ENCODE peak calls at places on chromosomes 4 and X, in seven cellular contexts. J is endothelial cell, O is GM13977, V is body of pancreas, D is choroid plexus epithelial cell, X is ascending aorta, L is MCF 10A. E is an unnamed sample.

GRCh38 chr4:145183023-145183422 is 2.6 kb upstream of the OTUD4 start:
- DNase-seq in J (no peak), O (no peak), V (no peak), D (no peak), X (no peak), L (no peak), E (no peak)

GRCh38 chrX:70755850-70756249 is 152.7 kb downstream of the TEX11 start:
- DNase-seq in J (no peak), O (no peak), V (no peak), D (no peak), X (no peak), L (no peak), E (no peak)

GRCh38 chrX:53445977-53446376 is 11.8 kb upstream of the HSD17B10 start:
- DNase-seq in J (peak), O (peak), V (peak), D (peak), X (no peak), L (peak), E (no peak)

GRCh38 chr4:165592386-165592785 is 213.6 kb downstream of the CPE start:
- DNase-seq in J (no peak), O (no peak), V (no peak), D (peak), X (no peak), L (no peak), E (no peak)

GRCh38 chr4:858136-858535 is 32.2 kb upstream of the CPLX1 start:
- DNase-seq in J (no peak), O (no peak), V (no peak), D (no peak), X (no peak), L (no peak), E (no peak)

GRCh38 chr4:16764622-16765021 is 133.8 kb downstream of the LDB2 start:
- DNase-seq in J (peak), O (no peak), V (no peak), D (peak), X (no peak), L (peak), E (no peak)

GRCh38 chr4:2426711-2427275 is 8.0 kb downstream of the CFAP99 start:
- DNase-seq in J (no peak), O (no peak), V (no peak), D (no peak), X (no peak), L (no peak), E (no peak)

GRCh38 chr4:77852892-77853495 is 9.6 kb upstream of the MRPL1 start:
- DNase-seq in J (no peak), O (peak), V (peak), D (no peak), X (no peak), L (no peak), E (no peak)

GRCh38 chrX:7025471-7025870 is 122.0 kb upstream of the STS start:
- DNase-seq in J (no peak), O (no peak), V (no peak), D (no peak), X (no peak), L (no peak), E (no peak)

GRCh38 chr4:61149278-61149677 is 50.8 kb upstream of the ADGRL3 start:
- DNase-seq in J (no peak), O (no peak), V (no peak), D (peak), X (no peak), L (peak), E (no peak)

GRCh38 chrX:66028936-66029335 is 10.9 kb downstream of the VSIG4 start:
- DNase-seq in J (no peak), O (no peak), V (no peak), D (no peak), X (no peak), L (no peak), E (no peak)

GRCh38 chrX:68696267-68696666 is 48.8 kb downstream of the STARD8 start:
- DNase-seq in J (no peak), O (no peak), V (no peak), D (no peak), X (no peak), L (no peak), E (no peak)

GRCh38 chrX:68697036-68697435 is 49.6 kb downstream of the STARD8 start:
- DNase-seq in J (no peak), O (no peak), V (no peak), D (no peak), X (no peak), L (no peak), E (no peak)

GRCh38 chrX:68697465-68698125 is 50.1 kb downstream of the STARD8 start:
- DNase-seq in J (peak), O (no peak), V (no peak), D (no peak), X (no peak), L (no peak), E (no peak)

GRCh38 chrX:68699960-68700746 is 52.7 kb downstream of the STARD8 start:
- DNase-seq in J (no peak), O (no peak), V (peak), D (no peak), X (no peak), L (peak), E (no peak)

GRCh38 chrX:68698955-68699354 is 51.5 kb downstream of the STARD8 start:
- DNase-seq in J (no peak), O (no peak), V (peak), D (no peak), X (no peak), L (no peak), E (no peak)
- TF ChIP-seq CTCF in J (no peak), O (no peak), V (no peak), D (no peak), X (no peak), L (no peak), E (no peak)

DNA sequence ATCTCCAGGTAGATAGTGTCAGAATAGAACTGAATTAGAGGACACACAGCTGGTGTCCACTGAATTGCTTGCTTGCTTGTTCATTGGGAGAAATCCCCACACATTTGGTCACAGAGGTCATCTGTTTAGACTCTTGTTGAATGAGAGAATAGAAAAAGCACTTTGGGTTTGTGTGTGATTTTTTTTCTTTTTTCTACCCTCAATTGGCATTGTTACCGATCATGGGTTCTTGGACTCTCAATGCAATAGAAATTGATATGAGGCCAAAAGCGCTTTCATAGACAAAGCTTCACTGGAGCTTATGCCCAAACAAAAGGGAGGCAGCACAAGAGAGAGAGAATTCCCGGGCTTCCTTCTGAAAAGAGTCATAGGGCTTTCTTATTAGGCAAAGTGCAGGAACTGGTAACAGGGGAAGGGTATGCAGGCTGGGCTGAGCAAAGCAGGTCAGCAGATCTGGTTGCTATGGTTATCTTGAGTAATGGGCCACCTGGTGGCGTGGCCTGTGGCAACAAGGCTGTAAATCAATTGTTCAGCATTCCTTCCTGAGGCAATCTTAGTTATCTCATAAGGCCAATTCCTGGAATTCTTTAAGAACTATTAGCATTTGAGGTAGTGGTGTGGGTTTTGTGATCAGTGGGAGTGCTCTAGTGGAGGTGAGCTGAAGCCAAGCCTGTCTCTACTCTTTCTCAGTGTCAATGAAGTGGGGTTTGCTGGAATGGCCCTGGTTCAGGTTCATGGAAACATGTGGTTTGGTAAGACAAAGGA is 5.3 kb upstream of the GPR82 start:
- DNase-seq in J (no peak), O (no peak), V (no peak), D (peak), X (no peak), L (no peak), E (no peak)
- TF ChIP-seq CTCF in J (no peak), O (no peak), V (no peak), D (no peak), X (no peak), L (no peak), E (no peak)

DNA sequence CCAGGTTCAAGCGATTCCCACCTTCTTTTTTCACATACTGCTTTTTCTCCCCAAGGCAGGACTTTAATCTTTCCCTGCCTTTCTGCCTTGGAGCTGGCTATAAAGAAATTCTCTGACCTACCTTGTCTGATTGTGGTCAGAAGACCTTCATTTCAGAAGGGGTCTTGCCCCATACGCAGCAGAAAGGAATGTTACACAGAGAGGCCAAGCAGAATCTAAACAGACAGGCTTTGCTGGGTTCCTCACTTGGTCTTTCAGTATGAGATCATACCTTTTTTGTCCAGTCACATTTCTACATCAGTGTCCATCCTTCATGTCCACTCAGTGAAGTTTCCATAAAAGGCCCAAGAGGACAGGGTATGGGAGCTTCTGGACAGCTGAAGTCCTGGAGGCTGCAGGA is 108.3 kb upstream of the RBPJ start:
- DNase-seq in J (no peak), O (no peak), V (no peak), D (peak), X (no peak), L (no peak), E (no peak)
- TF ChIP-seq CTCF in J (no peak), O (no peak), V (no peak), D (no peak), X (no peak), L (no peak), E (no peak)

GRCh38 chr4:81467672-81467964 is 4.1 kb downstream of the RASGEF1B start:
- DNase-seq in J (no peak), O (no peak), V (no peak), D (no peak), X (no peak), L (no peak), E (no peak)
- TF ChIP-seq CTCF in J (peak), O (no peak), V (peak), D (no peak), X (no peak), L (no peak), E (no peak)

DNA sequence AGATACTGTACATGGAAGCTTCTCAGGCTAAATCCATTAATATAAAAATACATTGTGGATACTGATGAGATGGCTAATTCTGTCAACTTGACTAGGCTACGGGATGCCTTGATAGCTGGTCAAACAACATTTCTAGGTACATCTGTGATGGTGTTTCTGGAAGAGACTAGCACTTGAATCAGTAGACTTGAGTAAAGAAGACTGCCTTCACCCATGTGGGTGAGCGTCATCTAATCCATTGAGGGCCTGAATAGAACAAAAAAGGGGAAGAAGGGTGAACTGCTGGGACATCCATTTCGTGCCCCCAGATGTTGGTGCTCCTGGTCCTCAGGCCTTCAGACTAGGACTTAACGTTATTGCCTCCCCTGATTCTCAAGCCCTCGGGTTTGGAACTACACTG is 3.7 kb upstream of the SRP72 start:
- DNase-seq in J (no peak), O (no peak), V (no peak), D (no peak), X (no peak), L (no peak), E (no peak)
- TF ChIP-seq CTCF in J (no peak), O (no peak), V (no peak), D (no peak), X (no peak), L (no peak), E (no peak)

GRCh38 chr4:6932475-6932874 is 22.8 kb downstream of the TBC1D14 start:
- DNase-seq in J (no peak), O (no peak), V (no peak), D (no peak), X (no peak), L (no peak), E (no peak)

GRCh38 chr4:6935961-6936360 is 26.3 kb downstream of the TBC1D14 start:
- DNase-seq in J (no peak), O (no peak), V (no peak), D (no peak), X (no peak), L (no peak), E (no peak)

GRCh38 chr4:6929735-6930464 is 20.3 kb downstream of the TBC1D14 start:
- DNase-seq in J (no peak), O (no peak), V (no peak), D (no peak), X (no peak), L (no peak), E (no peak)

GRCh38 chr4:6933691-6934430 is 24.2 kb downstream of the TBC1D14 start:
- DNase-seq in J (no peak), O (no peak), V (no peak), D (no peak), X (no peak), L (no peak), E (no peak)

DNA sequence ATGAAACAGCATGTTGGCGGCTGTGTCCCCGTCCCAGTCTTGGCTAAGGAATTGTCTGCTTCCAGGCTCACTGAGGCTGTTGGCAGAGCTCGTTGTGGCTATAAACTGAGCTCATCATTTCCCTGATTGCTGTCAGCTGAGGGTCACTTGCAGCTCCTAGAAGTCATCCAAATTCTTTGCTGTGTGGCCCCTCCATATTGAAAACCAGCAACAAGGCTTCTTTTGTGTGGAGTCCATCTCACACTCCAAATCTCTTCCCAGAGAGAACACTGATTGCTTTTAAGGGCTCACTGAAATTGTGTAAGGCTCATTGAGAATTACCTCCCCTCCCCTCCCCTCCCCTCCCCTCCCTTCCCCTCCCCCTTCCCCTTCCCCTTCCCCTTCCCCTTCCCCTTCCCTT is 23.3 kb downstream of the TBC1D14 start:
- DNase-seq in J (no peak), O (no peak), V (no peak), D (no peak), X (no peak), L (no peak), E (no peak)
- TF ChIP-seq CTCF in J (no peak), O (no peak), V (no peak), D (no peak), X (no peak), L (no peak), E (no peak)

DNA sequence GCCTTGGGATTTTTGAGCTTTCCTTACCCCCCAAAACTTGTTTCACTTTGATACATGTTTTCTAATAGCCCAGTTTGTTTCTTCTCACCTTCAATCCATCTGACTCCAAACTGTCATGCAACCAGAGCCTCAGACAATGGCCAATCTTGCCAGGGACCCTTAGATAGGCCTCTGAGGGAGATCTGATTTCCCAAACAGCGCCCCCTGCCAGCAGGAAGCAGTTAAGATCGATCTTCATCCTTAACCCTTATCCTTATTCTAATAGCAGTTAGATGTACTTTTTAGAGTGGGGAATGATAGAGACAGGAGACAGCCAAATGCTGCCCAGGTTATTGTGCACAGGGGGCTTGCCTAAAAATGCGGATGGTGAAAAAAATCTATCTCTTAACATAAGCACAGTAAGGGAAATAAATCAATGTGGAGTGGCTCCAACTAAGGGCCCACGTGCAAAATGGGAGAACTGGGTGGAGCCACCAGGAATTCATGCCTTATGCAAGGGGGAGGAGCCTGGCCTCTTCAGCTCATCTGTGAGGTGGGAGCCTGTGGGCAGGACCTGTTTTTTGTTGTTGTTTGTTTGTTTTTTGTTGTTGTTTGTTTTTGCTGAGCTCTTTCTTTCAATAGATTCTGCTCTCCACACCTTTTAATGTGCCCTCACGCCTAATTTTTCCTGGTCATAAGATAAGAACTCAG is 833.6 kb upstream of the AGA start:
- DNase-seq in J (no peak), O (no peak), V (no peak), D (no peak), X (no peak), L (peak), E (no peak)
- TF ChIP-seq CTCF in J (peak), O (peak), V (no peak), D (no peak), X (no peak), L (no peak), E (no peak)